ENCODE peak calls at places on chromosomes 4 and X, in four cellular contexts. P is HL-60, X is thyroid gland, B is epithelial cell of esophagus. F is an unnamed sample.
A peak's percentile ranks its signal among the peaks of the same experiment; 100 is the strongest.

GRCh38 chr4:74435296-74435695 is 9.6 kb upstream of the AREG start:
- DNase-seq in P (no peak), X (no peak), B (peak; percentile 76), F (no peak)

GRCh38 chrX:3299626-3300025 is 46.8 kb downstream of the MXRA5 start:
- DNase-seq in P (no peak), X (no peak), B (no peak), F (peak; percentile 12)

GRCh38 chrX:151902813-151903591 is 9.7 kb upstream of the MAGEA4 start:
- DNase-seq in P (no peak), X (no peak), B (peak; percentile 80), F (peak; percentile 79)

GRCh38 chrX:150575415-150575814 is 7.0 kb downstream of the MTM1 start:
- DNase-seq in P (no peak), X (peak; percentile 64), B (peak; percentile 96), F (peak; percentile 28)

GRCh38 chrX:30060718-30061117 is 154.6 kb upstream of the MAGEB2 start:
- DNase-seq in P (no peak), X (no peak), B (peak; percentile 4), F (peak; percentile 9)

GRCh38 chr4:26073886-26074560 is 160.0 kb downstream of the SMIM20 start:
- DNase-seq in P (no peak), X (no peak), B (no peak), F (no peak)

GRCh38 chr4:169439244-169439643 is 168.5 kb upstream of the SH3RF1 start:
- DNase-seq in P (no peak), X (no peak), B (no peak), F (peak; percentile 52)

GRCh38 chr4:16783119-16783518 is 115.3 kb downstream of the LDB2 start:
- DNase-seq in P (no peak), X (no peak), B (no peak), F (peak; percentile 6)

GRCh38 chr4:142141201-142141600 is 504.8 kb downstream of the IL15 start:
- DNase-seq in P (no peak), X (no peak), B (no peak), F (peak; percentile 48)

GRCh38 chrX:120000490-120001246 is 57.1 kb upstream of the NKAP start:
- DNase-seq in P (no peak), X (no peak), B (peak; percentile 9), F (no peak)

GRCh38 chr4:14701389-14701788 is 300.9 kb upstream of the CPEB2 start:
- DNase-seq in P (no peak), X (no peak), B (no peak), F (no peak)

GRCh38 chr4:185580699-185581098 is 45.4 kb upstream of the PDLIM3 start:
- DNase-seq in P (no peak), X (no peak), B (peak; percentile 52), F (no peak)

GRCh38 chr4:10666616-10667015 is 18.0 kb downstream of the CLNK start:
- DNase-seq in P (no peak), X (no peak), B (no peak), F (no peak)

GRCh38 chr4:79334783-79335182 is 8.9 kb upstream of the NAA11 start:
- DNase-seq in P (no peak), X (no peak), B (no peak), F (no peak)

GRCh38 chrX:44306336-44306735 is 37.1 kb downstream of the EFHC2 start:
- DNase-seq in P (no peak), X (no peak), B (peak; percentile 90), F (peak; percentile 1)

GRCh38 chr4:15936495-15936894 is 2.0 kb downstream of the FGFBP1 start:
- DNase-seq in P (no peak), X (peak; percentile 59), B (peak; percentile 94), F (no peak)

GRCh38 chr4:3295837-3296624 is 3.2 kb downstream of the RGS12 start:
- DNase-seq in P (no peak), X (peak; percentile 3), B (no peak), F (no peak)

GRCh38 chr4:20723019-20723418 is 22.8 kb downstream of the PACRGL start:
- DNase-seq in P (no peak), X (no peak), B (peak; percentile 67), F (peak; percentile 6)

GRCh38 chr4:139919513-139919912 is 234.5 kb downstream of the MAML3 start:
- DNase-seq in P (no peak), X (no peak), B (no peak), F (peak; percentile 67)

GRCh38 chrX:102765794-102766193 is 45.3 kb downstream of the GPRASP3 start:
- DNase-seq in P (no peak), X (no peak), B (peak; percentile 65), F (peak; percentile 70)

GRCh38 chrX:54473993-54474859 is 21.8 kb downstream of the FGD1 start:
- DNase-seq in P (no peak), X (no peak), B (peak; percentile 79), F (no peak)

GRCh38 chrX:31258163-31258562 is 186.3 kb upstream of the FTHL17 start:
- DNase-seq in P (no peak), X (no peak), B (peak; percentile 25), F (no peak)

GRCh38 chrX:73916931-73917657 is 354.1 kb downstream of the CHIC1 start:
- DNase-seq in P (no peak), X (no peak), B (peak; percentile 76), F (peak; percentile 82)

GRCh38 chrX:41589634-41590270 is 99.0 kb upstream of the GPR34 start:
- DNase-seq in P (no peak), X (no peak), B (no peak), F (peak; percentile 90)

GRCh38 chr4:535924-536281 is 36.9 kb downstream of the PIGG start:
- DNase-seq in P (no peak), X (no peak), B (no peak), F (no peak)

GRCh38 chr4:85028910-85029309 is 62.4 kb upstream of the WDFY3 start:
- DNase-seq in P (no peak), X (no peak), B (no peak), F (peak; percentile 66)

GRCh38 chr4:72295966-72296557 is 264.3 kb downstream of the NPFFR2 start:
- DNase-seq in P (no peak), X (no peak), B (peak; percentile 60), F (peak; percentile 48)

GRCh38 chr4:912548-913279 is 19.4 kb downstream of the GAK start:
- DNase-seq in P (no peak), X (no peak), B (peak; percentile 88), F (no peak)

GRCh38 chrX:45344597-45344996 is 143.9 kb upstream of the DIPK2B start:
- DNase-seq in P (no peak), X (no peak), B (no peak), F (peak; percentile 76)

GRCh38 chr4:145299380-145300076 is 119.1 kb upstream of the OTUD4 start:
- DNase-seq in P (no peak), X (no peak), B (peak; percentile 89), F (peak; percentile 43)

GRCh38 chr4:129140521-129140920 is 44.6 kb downstream of the C4orf33 start:
- DNase-seq in P (no peak), X (no peak), B (no peak), F (no peak)

GRCh38 chr4:2212831-2213230 is 29.1 kb downstream of the HAUS3 start:
- DNase-seq in P (no peak), X (no peak), B (no peak), F (no peak)

GRCh38 chr4:54664400-54664799 is 6.6 kb downstream of the KIT start:
- DNase-seq in P (no peak), X (no peak), B (no peak), F (no peak)
- TF ChIP-seq CTCF in P (no peak), X (no peak), B (no peak), F (no peak)

GRCh38 chrX:18613930-18614639 is 57.8 kb downstream of the RS1 start:
- DNase-seq in P (no peak), X (no peak), B (no peak), F (no peak)

GRCh38 chrX:18619288-18619687 is 52.6 kb downstream of the RS1 start:
- DNase-seq in P (no peak), X (no peak), B (no peak), F (no peak)

GRCh38 chrX:18620349-18620748 is 51.6 kb downstream of the RS1 start:
- DNase-seq in P (no peak), X (no peak), B (no peak), F (no peak)

GRCh38 chrX:18616688-18617087 is 55.2 kb downstream of the RS1 start:
- DNase-seq in P (no peak), X (no peak), B (peak; percentile 32), F (no peak)

DNA sequence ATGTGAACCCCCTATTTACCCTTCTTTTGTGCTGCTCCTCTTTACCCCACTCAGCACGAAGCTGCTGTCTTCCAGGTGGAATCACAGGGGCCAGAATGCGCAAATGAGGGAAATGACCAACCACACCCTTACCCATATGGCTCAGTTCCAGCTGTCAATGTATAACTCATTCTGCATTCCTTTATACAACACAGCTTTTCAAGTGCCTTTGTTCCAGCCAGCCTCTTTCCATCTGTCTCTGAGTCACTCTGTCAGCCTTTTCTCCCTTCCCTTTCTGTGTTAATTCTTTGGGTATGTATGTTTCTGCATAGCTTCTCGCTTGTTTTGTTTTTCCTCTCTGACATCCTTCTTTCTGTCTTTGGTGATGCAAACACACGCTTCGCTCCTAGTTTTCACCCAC is 54.6 kb downstream of the RS1 start:
- DNase-seq in P (no peak), X (no peak), B (peak; percentile 87), F (peak; percentile 24)
- H3K4me3 ChIP-seq in P (no peak overlapping the region), X (no peak overlapping the region), B (no peak overlapping the region), F (no peak overlapping the region)

GRCh38 chr4:102730968-102731533 is 29.7 kb downstream of the MANBA start:
- DNase-seq in P (peak; percentile 19), X (no peak), B (no peak), F (no peak)
- TF ChIP-seq CTCF in P (no peak), X (peak; percentile 7), B (no peak), F (peak; percentile 40)

GRCh38 chrX:153723351-153724251 is 586 bp downstream of the BCAP31 start:
- DNase-seq in P (peak; percentile 29), X (peak; percentile 42), B (peak; percentile 57), F (peak; percentile 51)
- H3K4me3 ChIP-seq in P (peak overlapping the region; percentile 64), X (peak overlapping the region; percentile 35), B (peak overlapping the region; percentile 63), F (peak overlapping the region; percentile 69)

GRCh38 chrX:53084043-53084570 is 1.9 kb downstream of the TSPYL2 start:
- DNase-seq in P (no peak), X (no peak), B (no peak), F (no peak)
- TF ChIP-seq CTCF in P (no peak), X (no peak), B (no peak), F (no peak)